ENCODE peak calls at places on chromosomes 6 and 20, in seven cellular contexts. One of them, this sample, is unnamed.

GRCh38 chr20:33442136-33443005 is 1.2 kb downstream of the SNTA1 start:
- DNase-seq in transverse colon: peak; percentile 11
- DNase-seq in heart left ventricle: no peak
- DNase-seq in Peyer's patch: no peak
- DNase-seq in endothelial cell of umbilical vein: no peak
- DNase-seq in HCT116: no peak
- DNase-seq in lower leg skin: peak; percentile 88
- DNase-seq in this sample: no peak

GRCh38 chr6:34383651-34384304 is 8.7 kb downstream of the NUDT3 start:
- DNase-seq in Peyer's patch: no peak
- DNase-seq in lower leg skin: no peak
- DNase-seq in transverse colon: no peak
- DNase-seq in endothelial cell of umbilical vein: no peak
- DNase-seq in heart left ventricle: no peak
- DNase-seq in HCT116: no peak
- DNase-seq in this sample: no peak

GRCh38 chr6:110596354-110596753 is 119.9 kb upstream of the SLC22A16 start:
- DNase-seq in endothelial cell of umbilical vein: no peak
- DNase-seq in heart left ventricle: no peak
- DNase-seq in Peyer's patch: no peak
- DNase-seq in transverse colon: no peak
- DNase-seq in HCT116: no peak
- DNase-seq in lower leg skin: no peak
- DNase-seq in this sample: no peak

GRCh38 chr20:45426621-45427020 is 10.7 kb downstream of the PIGT start:
- DNase-seq in endothelial cell of umbilical vein: no peak
- DNase-seq in HCT116: no peak
- DNase-seq in transverse colon: no peak
- DNase-seq in heart left ventricle: no peak
- DNase-seq in lower leg skin: no peak
- DNase-seq in Peyer's patch: no peak
- DNase-seq in this sample: no peak

GRCh38 chr20:11248691-11249178 is 574.9 kb upstream of the JAG1 start:
- DNase-seq in heart left ventricle: no peak
- DNase-seq in HCT116: no peak
- DNase-seq in endothelial cell of umbilical vein: no peak
- DNase-seq in lower leg skin: no peak
- DNase-seq in Peyer's patch: no peak
- DNase-seq in transverse colon: no peak
- DNase-seq in this sample: no peak

GRCh38 chr6:21915707-21916399 is 322.3 kb downstream of the SOX4 start:
- DNase-seq in endothelial cell of umbilical vein: no peak
- DNase-seq in transverse colon: no peak
- DNase-seq in HCT116: no peak
- DNase-seq in Peyer's patch: no peak
- DNase-seq in heart left ventricle: no peak
- DNase-seq in lower leg skin: no peak
- DNase-seq in this sample: no peak

GRCh38 chr20:24692429-24693190 is 223.2 kb downstream of the SYNDIG1 start:
- DNase-seq in lower leg skin: peak; percentile 36
- DNase-seq in HCT116: no peak
- DNase-seq in heart left ventricle: peak; percentile 6
- DNase-seq in Peyer's patch: no peak
- DNase-seq in transverse colon: no peak
- DNase-seq in endothelial cell of umbilical vein: no peak
- DNase-seq in this sample: no peak

GRCh38 chr6:144197919-144198318 is 47.6 kb downstream of the STX11 start:
- DNase-seq in HCT116: no peak
- DNase-seq in transverse colon: no peak
- DNase-seq in heart left ventricle: no peak
- DNase-seq in lower leg skin: no peak
- DNase-seq in endothelial cell of umbilical vein: no peak
- DNase-seq in Peyer's patch: no peak
- DNase-seq in this sample: no peak

GRCh38 chr6:160260283-160261119 is 1.9 kb upstream of the SLC22A2 start:
- DNase-seq in endothelial cell of umbilical vein: no peak
- DNase-seq in lower leg skin: no peak
- DNase-seq in transverse colon: no peak
- DNase-seq in HCT116: no peak
- DNase-seq in Peyer's patch: no peak
- DNase-seq in heart left ventricle: no peak
- DNase-seq in this sample: no peak

GRCh38 chr6:116536216-116536621 is 9.3 kb downstream of the TRAPPC3L start:
- DNase-seq in lower leg skin: no peak
- DNase-seq in Peyer's patch: no peak
- DNase-seq in HCT116: peak; percentile 64
- DNase-seq in transverse colon: no peak
- DNase-seq in endothelial cell of umbilical vein: peak; percentile 71
- DNase-seq in heart left ventricle: no peak
- DNase-seq in this sample: peak; percentile 63

GRCh38 chr6:101395345-101395744 is 1.8 kb downstream of the GRIK2 start:
- DNase-seq in Peyer's patch: no peak
- DNase-seq in heart left ventricle: no peak
- DNase-seq in transverse colon: no peak
- DNase-seq in lower leg skin: no peak
- DNase-seq in HCT116: no peak
- DNase-seq in endothelial cell of umbilical vein: no peak
- DNase-seq in this sample: no peak

GRCh38 chr6:1423578-1423977 is 34.2 kb downstream of the FOXF2 start:
- DNase-seq in HCT116: no peak
- DNase-seq in lower leg skin: no peak
- DNase-seq in Peyer's patch: no peak
- DNase-seq in endothelial cell of umbilical vein: no peak
- DNase-seq in transverse colon: no peak
- DNase-seq in heart left ventricle: no peak
- DNase-seq in this sample: no peak

GRCh38 chr6:154995241-154996162 is at the start of gene TIAM2:
- DNase-seq in lower leg skin: no peak
- DNase-seq in transverse colon: no peak
- DNase-seq in HCT116: no peak
- DNase-seq in Peyer's patch: no peak
- DNase-seq in heart left ventricle: peak; percentile 27
- DNase-seq in endothelial cell of umbilical vein: no peak
- DNase-seq in this sample: no peak

GRCh38 chr6:40804905-40805304 is 217.7 kb upstream of the LRFN2 start:
- DNase-seq in transverse colon: no peak
- DNase-seq in heart left ventricle: no peak
- DNase-seq in endothelial cell of umbilical vein: no peak
- DNase-seq in Peyer's patch: no peak
- DNase-seq in lower leg skin: peak; percentile 9
- DNase-seq in HCT116: no peak
- DNase-seq in this sample: no peak

GRCh38 chr6:12749531-12750379 is 33.2 kb downstream of the PHACTR1 start:
- DNase-seq in transverse colon: no peak
- DNase-seq in lower leg skin: no peak
- DNase-seq in heart left ventricle: no peak
- DNase-seq in HCT116: no peak
- DNase-seq in Peyer's patch: no peak
- DNase-seq in endothelial cell of umbilical vein: no peak
- DNase-seq in this sample: no peak

GRCh38 chr6:28267695-28268059 is 734 bp downstream of the ZSCAN26 start:
- DNase-seq in lower leg skin: no peak
- DNase-seq in endothelial cell of umbilical vein: no peak
- DNase-seq in heart left ventricle: no peak
- DNase-seq in transverse colon: no peak
- DNase-seq in HCT116: no peak
- DNase-seq in Peyer's patch: no peak
- DNase-seq in this sample: peak; percentile 29

GRCh38 chr6:28264834-28265401 is 2.0 kb upstream of the ZSCAN26 start:
- DNase-seq in HCT116: no peak
- DNase-seq in transverse colon: no peak
- DNase-seq in lower leg skin: no peak
- DNase-seq in heart left ventricle: no peak
- DNase-seq in endothelial cell of umbilical vein: peak; percentile 16
- DNase-seq in Peyer's patch: no peak
- DNase-seq in this sample: no peak

GRCh38 chr6:28266563-28266961 is 381 bp upstream of the ZSCAN26 start:
- DNase-seq in HCT116: no peak
- DNase-seq in heart left ventricle: no peak
- DNase-seq in endothelial cell of umbilical vein: no peak
- DNase-seq in transverse colon: no peak
- DNase-seq in lower leg skin: no peak
- DNase-seq in Peyer's patch: no peak
- DNase-seq in this sample: peak; percentile 34

GRCh38 chr6:28269492-28269891 is 2.5 kb downstream of the ZSCAN26 start:
- DNase-seq in transverse colon: no peak
- DNase-seq in HCT116: peak; percentile 64
- DNase-seq in lower leg skin: no peak
- DNase-seq in Peyer's patch: no peak
- DNase-seq in heart left ventricle: no peak
- DNase-seq in endothelial cell of umbilical vein: peak; percentile 75
- DNase-seq in this sample: peak; percentile 56

DNA sequence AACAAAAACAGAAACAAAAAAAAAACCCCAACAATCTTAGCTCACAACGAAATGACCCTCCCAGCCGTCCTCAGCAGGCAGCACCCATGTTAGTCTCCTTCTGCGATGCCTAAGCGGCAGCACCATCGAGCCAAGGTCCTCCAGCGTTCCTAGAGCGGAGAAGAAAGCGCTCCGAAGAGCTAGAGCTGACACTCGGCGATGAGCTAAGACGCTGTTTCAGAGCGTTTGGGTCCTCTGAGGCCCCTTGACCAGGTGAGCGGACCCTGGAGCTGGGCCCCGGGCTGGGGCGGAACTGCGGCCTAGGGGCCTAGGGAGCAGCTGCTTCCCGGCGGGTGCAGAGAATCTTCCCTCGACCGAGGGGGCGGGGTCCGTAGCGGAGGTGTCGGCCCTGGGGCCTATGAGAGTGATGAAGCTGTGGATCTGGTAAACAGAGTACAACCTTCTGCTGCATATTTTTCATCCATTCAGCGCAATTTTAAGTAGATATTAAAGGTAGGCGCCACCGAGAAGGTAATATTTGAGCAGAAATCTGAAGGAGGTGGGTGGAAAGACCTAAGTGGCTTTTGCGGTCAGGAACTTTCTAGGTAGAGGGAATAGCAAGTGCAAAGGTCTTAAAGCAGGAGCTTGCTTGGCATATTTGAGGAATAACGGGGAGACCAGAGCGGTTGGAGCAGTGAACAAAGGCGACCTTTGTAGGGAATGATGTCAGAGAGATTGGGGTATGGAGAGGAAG is at the start of gene ZSCAN26:
- DNase-seq in HCT116: peak; percentile 88
- DNase-seq in heart left ventricle: peak; percentile 87
- DNase-seq in endothelial cell of umbilical vein: peak; percentile 92
- DNase-seq in lower leg skin: peak; percentile 94
- DNase-seq in transverse colon: peak; percentile 85
- DNase-seq in Peyer's patch: peak; percentile 78
- DNase-seq in this sample: peak; percentile 93
- TF ChIP-seq POLR2A in HCT116: peak; percentile 75
- TF ChIP-seq POLR2A in heart left ventricle: peak; percentile 53
- TF ChIP-seq POLR2A in endothelial cell of umbilical vein: peak; percentile 81
- TF ChIP-seq POLR2A in lower leg skin: no peak
- TF ChIP-seq POLR2A in transverse colon: peak; percentile 62
- TF ChIP-seq POLR2A in Peyer's patch: peak; percentile 35
- TF ChIP-seq POLR2A in this sample: peak; percentile 85

DNA sequence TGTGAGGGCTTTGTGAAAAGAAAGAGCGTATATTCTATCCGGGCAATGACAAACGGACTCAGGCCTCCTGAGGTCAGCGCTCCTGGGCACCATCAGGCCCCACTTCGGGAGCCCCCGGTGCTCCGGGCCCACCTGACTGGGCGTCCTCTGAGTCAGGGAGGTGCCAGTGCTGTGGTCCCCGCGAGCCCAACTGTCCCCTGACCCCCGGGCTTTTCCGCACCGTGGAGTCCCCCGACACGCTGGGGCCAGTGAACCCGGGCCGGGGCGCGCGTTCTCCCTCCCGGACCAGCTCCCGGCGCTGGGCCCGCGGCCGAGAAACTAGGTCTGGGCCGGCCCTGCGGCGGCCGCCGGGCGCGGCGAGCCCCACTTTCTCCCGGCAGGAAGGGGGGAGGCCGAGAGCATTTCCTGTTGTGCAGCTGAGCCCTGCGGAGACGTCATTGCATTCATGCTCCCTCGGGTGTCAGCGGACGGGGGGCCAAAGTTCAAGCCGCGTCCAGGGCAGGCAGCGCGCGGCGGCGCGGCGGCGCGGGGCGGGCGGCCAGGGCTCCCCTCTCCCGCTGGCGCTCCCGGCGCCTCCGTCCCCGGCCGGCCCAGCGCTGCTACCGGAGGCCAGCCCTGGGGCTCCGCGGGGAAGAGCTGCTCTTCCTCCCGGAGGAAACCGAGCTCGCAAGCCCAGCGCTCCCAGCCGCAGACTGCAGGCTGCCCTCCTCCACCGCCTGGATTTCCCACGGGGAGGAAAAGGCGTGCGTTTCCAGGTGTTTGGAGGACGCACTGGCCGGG is 18.3 kb downstream of the HIVEP2 start:
- DNase-seq in transverse colon: peak; percentile 90
- DNase-seq in Peyer's patch: peak; percentile 91
- DNase-seq in heart left ventricle: peak; percentile 92
- DNase-seq in lower leg skin: peak; percentile 94
- DNase-seq in HCT116: no peak
- DNase-seq in endothelial cell of umbilical vein: peak; percentile 82
- DNase-seq in this sample: peak; percentile 46
- TF ChIP-seq POLR2A in transverse colon: peak; percentile 86
- TF ChIP-seq POLR2A in Peyer's patch: peak; percentile 91
- TF ChIP-seq POLR2A in heart left ventricle: peak; percentile 48
- TF ChIP-seq POLR2A in lower leg skin: no peak
- TF ChIP-seq POLR2A in HCT116: no peak
- TF ChIP-seq POLR2A in endothelial cell of umbilical vein: peak; percentile 34
- TF ChIP-seq POLR2A in this sample: peak; percentile 43

GRCh38 chr20:49286689-49287551 is 9.1 kb upstream of the ZNFX1 start:
- DNase-seq in Peyer's patch: no peak
- DNase-seq in transverse colon: peak; percentile 10
- DNase-seq in HCT116: no peak
- DNase-seq in lower leg skin: no peak
- DNase-seq in heart left ventricle: no peak
- DNase-seq in endothelial cell of umbilical vein: no peak
- DNase-seq in this sample: peak; percentile 68

GRCh38 chr20:49288250-49288751 is 10.4 kb upstream of the ZNFX1 start:
- DNase-seq in transverse colon: no peak
- DNase-seq in lower leg skin: no peak
- DNase-seq in heart left ventricle: no peak
- DNase-seq in Peyer's patch: no peak
- DNase-seq in endothelial cell of umbilical vein: no peak
- DNase-seq in HCT116: no peak
- DNase-seq in this sample: no peak

GRCh38 chr20:49288784-49289696 is 11.2 kb upstream of the ZNFX1 start:
- DNase-seq in lower leg skin: no peak
- DNase-seq in transverse colon: no peak
- DNase-seq in endothelial cell of umbilical vein: no peak
- DNase-seq in Peyer's patch: no peak
- DNase-seq in heart left ventricle: no peak
- DNase-seq in HCT116: no peak
- DNase-seq in this sample: no peak

GRCh38 chr20:49285813-49286494 is 8.1 kb upstream of the ZNFX1 start:
- DNase-seq in transverse colon: no peak
- DNase-seq in Peyer's patch: no peak
- DNase-seq in endothelial cell of umbilical vein: no peak
- DNase-seq in heart left ventricle: no peak
- DNase-seq in HCT116: no peak
- DNase-seq in lower leg skin: no peak
- DNase-seq in this sample: no peak

GRCh38 chr20:49287555-49288249 is 9.8 kb upstream of the ZNFX1 start:
- DNase-seq in endothelial cell of umbilical vein: peak; percentile 48
- DNase-seq in lower leg skin: no peak
- DNase-seq in transverse colon: no peak
- DNase-seq in HCT116: no peak
- DNase-seq in heart left ventricle: no peak
- DNase-seq in Peyer's patch: no peak
- DNase-seq in this sample: no peak
- TF ChIP-seq POLR2A in endothelial cell of umbilical vein: peak; percentile 83
- TF ChIP-seq POLR2A in lower leg skin: no peak
- TF ChIP-seq POLR2A in transverse colon: no peak
- TF ChIP-seq POLR2A in HCT116: no peak
- TF ChIP-seq POLR2A in heart left ventricle: no peak
- TF ChIP-seq POLR2A in Peyer's patch: no peak
- TF ChIP-seq POLR2A in this sample: peak; percentile 2

GRCh38 chr6:4402477-4402976 is 267.2 kb upstream of the ECI2 start:
- DNase-seq in Peyer's patch: no peak
- DNase-seq in HCT116: no peak
- DNase-seq in heart left ventricle: peak; percentile 49
- DNase-seq in lower leg skin: no peak
- DNase-seq in transverse colon: no peak
- DNase-seq in endothelial cell of umbilical vein: peak; percentile 36
- DNase-seq in this sample: peak; percentile 15
- TF ChIP-seq POLR2A in Peyer's patch: no peak
- TF ChIP-seq POLR2A in HCT116: no peak
- TF ChIP-seq POLR2A in heart left ventricle: no peak
- TF ChIP-seq POLR2A in lower leg skin: no peak
- TF ChIP-seq POLR2A in transverse colon: no peak
- TF ChIP-seq POLR2A in endothelial cell of umbilical vein: no peak
- TF ChIP-seq POLR2A in this sample: no peak

This sample was measured in erythroblast.